ENCODE peak calls at places on chromosomes 11 and 22, in eight cellular contexts. One of them, this sample, is unnamed.

GRCh38 chr22:33918676-33919590 is 1.3 kb downstream of the LARGE1 start:
- DNase-seq in EH: peak
- DNase-seq in midbrain: no peak
- DNase-seq in A549: no peak
- DNase-seq in tibial nerve: no peak
- DNase-seq in naive thymus-derived CD8-positive, alpha-beta T cell: no peak
- DNase-seq in substantia nigra: no peak
- DNase-seq in amygdala: no peak
- DNase-seq in this sample: peak

GRCh38 chr11:12794556-12795230 is 120.5 kb downstream of the TEAD1 start:
- DNase-seq in A549: no peak
- DNase-seq in midbrain: no peak
- DNase-seq in substantia nigra: no peak
- DNase-seq in naive thymus-derived CD8-positive, alpha-beta T cell: no peak
- DNase-seq in EH: no peak
- DNase-seq in amygdala: no peak
- DNase-seq in tibial nerve: no peak
- DNase-seq in this sample: no peak

GRCh38 chr11:75996523-75997272 is 181.7 kb downstream of the UVRAG start:
- DNase-seq in EH: peak
- DNase-seq in A549: no peak
- DNase-seq in substantia nigra: no peak
- DNase-seq in tibial nerve: no peak
- DNase-seq in naive thymus-derived CD8-positive, alpha-beta T cell: no peak
- DNase-seq in midbrain: no peak
- DNase-seq in amygdala: no peak
- DNase-seq in this sample: no peak

GRCh38 chr11:121892131-121892681 is 223.8 kb downstream of the BLID start:
- DNase-seq in naive thymus-derived CD8-positive, alpha-beta T cell: no peak
- DNase-seq in amygdala: no peak
- DNase-seq in tibial nerve: no peak
- DNase-seq in A549: no peak
- DNase-seq in substantia nigra: no peak
- DNase-seq in midbrain: no peak
- DNase-seq in EH: peak
- DNase-seq in this sample: peak

GRCh38 chr11:96738311-96738710 is 348.5 kb downstream of the JRKL start:
- DNase-seq in naive thymus-derived CD8-positive, alpha-beta T cell: no peak
- DNase-seq in substantia nigra: no peak
- DNase-seq in EH: no peak
- DNase-seq in tibial nerve: no peak
- DNase-seq in amygdala: no peak
- DNase-seq in midbrain: no peak
- DNase-seq in A549: no peak
- DNase-seq in this sample: no peak

GRCh38 chr11:128506999-128507591 is 80.3 kb downstream of the ETS1 start:
- DNase-seq in substantia nigra: peak
- DNase-seq in naive thymus-derived CD8-positive, alpha-beta T cell: no peak
- DNase-seq in A549: peak
- DNase-seq in amygdala: no peak
- DNase-seq in midbrain: no peak
- DNase-seq in tibial nerve: peak
- DNase-seq in EH: peak
- DNase-seq in this sample: peak

GRCh38 chr11:106925245-106925644 is 93.0 kb downstream of the GUCY1A2 start:
- DNase-seq in tibial nerve: no peak
- DNase-seq in midbrain: no peak
- DNase-seq in amygdala: no peak
- DNase-seq in EH: peak
- DNase-seq in substantia nigra: no peak
- DNase-seq in A549: no peak
- DNase-seq in naive thymus-derived CD8-positive, alpha-beta T cell: no peak
- DNase-seq in this sample: no peak

GRCh38 chr22:45781941-45782340 is 110.3 kb downstream of the ATXN10 start:
- DNase-seq in substantia nigra: no peak
- DNase-seq in amygdala: no peak
- DNase-seq in EH: peak
- DNase-seq in A549: no peak
- DNase-seq in midbrain: no peak
- DNase-seq in naive thymus-derived CD8-positive, alpha-beta T cell: no peak
- DNase-seq in tibial nerve: no peak
- DNase-seq in this sample: no peak

GRCh38 chr11:36467913-36468312 is 42.2 kb downstream of the TRAF6 start:
- DNase-seq in amygdala: no peak
- DNase-seq in tibial nerve: no peak
- DNase-seq in A549: no peak
- DNase-seq in naive thymus-derived CD8-positive, alpha-beta T cell: no peak
- DNase-seq in substantia nigra: no peak
- DNase-seq in EH: no peak
- DNase-seq in midbrain: no peak
- DNase-seq in this sample: no peak

GRCh38 chr11:16987205-16987568 is 27.0 kb downstream of the PLEKHA7 start:
- DNase-seq in midbrain: no peak
- DNase-seq in tibial nerve: no peak
- DNase-seq in substantia nigra: no peak
- DNase-seq in naive thymus-derived CD8-positive, alpha-beta T cell: no peak
- DNase-seq in A549: no peak
- DNase-seq in EH: no peak
- DNase-seq in amygdala: no peak
- DNase-seq in this sample: no peak

GRCh38 chr22:27723150-27723549 is 78.4 kb downstream of the MN1 start:
- DNase-seq in substantia nigra: no peak
- DNase-seq in amygdala: no peak
- DNase-seq in EH: no peak
- DNase-seq in midbrain: no peak
- DNase-seq in naive thymus-derived CD8-positive, alpha-beta T cell: no peak
- DNase-seq in A549: no peak
- DNase-seq in tibial nerve: no peak
- DNase-seq in this sample: no peak

GRCh38 chr22:39360674-39361413 is 11.1 kb downstream of the SYNGR1 start:
- DNase-seq in naive thymus-derived CD8-positive, alpha-beta T cell: no peak
- DNase-seq in tibial nerve: no peak
- DNase-seq in A549: no peak
- DNase-seq in amygdala: no peak
- DNase-seq in midbrain: no peak
- DNase-seq in EH: peak
- DNase-seq in substantia nigra: no peak
- DNase-seq in this sample: no peak

GRCh38 chr22:43128928-43129424 is 14.2 kb downstream of the MCAT start:
- DNase-seq in midbrain: no peak
- DNase-seq in substantia nigra: no peak
- DNase-seq in naive thymus-derived CD8-positive, alpha-beta T cell: no peak
- DNase-seq in tibial nerve: no peak
- DNase-seq in EH: no peak
- DNase-seq in amygdala: no peak
- DNase-seq in A549: no peak
- DNase-seq in this sample: no peak

GRCh38 chr11:103541186-103541795 is 432.1 kb downstream of the DYNC2H1 start:
- DNase-seq in naive thymus-derived CD8-positive, alpha-beta T cell: peak
- DNase-seq in midbrain: no peak
- DNase-seq in EH: no peak
- DNase-seq in amygdala: no peak
- DNase-seq in A549: no peak
- DNase-seq in tibial nerve: no peak
- DNase-seq in substantia nigra: no peak
- DNase-seq in this sample: peak

GRCh38 chr22:39567135-39567946 is 3.2 kb upstream of the CACNA1I start:
- DNase-seq in naive thymus-derived CD8-positive, alpha-beta T cell: peak
- DNase-seq in tibial nerve: no peak
- DNase-seq in EH: no peak
- DNase-seq in midbrain: no peak
- DNase-seq in A549: no peak
- DNase-seq in amygdala: no peak
- DNase-seq in substantia nigra: no peak
- DNase-seq in this sample: no peak

GRCh38 chr22:46929689-46930225 is 167.3 kb downstream of the TBC1D22A start:
- DNase-seq in A549: no peak
- DNase-seq in amygdala: no peak
- DNase-seq in midbrain: no peak
- DNase-seq in substantia nigra: no peak
- DNase-seq in EH: no peak
- DNase-seq in tibial nerve: no peak
- DNase-seq in naive thymus-derived CD8-positive, alpha-beta T cell: no peak
- DNase-seq in this sample: no peak

GRCh38 chr11:13169709-13170108 is 107.9 kb upstream of the BMAL1 start:
- DNase-seq in substantia nigra: no peak
- DNase-seq in EH: peak
- DNase-seq in A549: no peak
- DNase-seq in midbrain: no peak
- DNase-seq in amygdala: no peak
- DNase-seq in naive thymus-derived CD8-positive, alpha-beta T cell: no peak
- DNase-seq in tibial nerve: no peak
- DNase-seq in this sample: no peak

GRCh38 chr11:17386331-17387084 is 2.0 kb downstream of the KCNJ11 start:
- DNase-seq in substantia nigra: peak
- DNase-seq in EH: peak
- DNase-seq in tibial nerve: no peak
- DNase-seq in A549: peak
- DNase-seq in naive thymus-derived CD8-positive, alpha-beta T cell: no peak
- DNase-seq in amygdala: peak
- DNase-seq in midbrain: peak
- DNase-seq in this sample: peak

GRCh38 chr22:23816552-23816976 is 22.2 kb downstream of the DERL3 start:
- DNase-seq in substantia nigra: no peak
- DNase-seq in A549: no peak
- DNase-seq in amygdala: no peak
- DNase-seq in EH: no peak
- DNase-seq in tibial nerve: no peak
- DNase-seq in midbrain: no peak
- DNase-seq in naive thymus-derived CD8-positive, alpha-beta T cell: no peak
- DNase-seq in this sample: no peak

GRCh38 chr22:30313527-30314385 is 13.0 kb downstream of the TBC1D10A start:
- DNase-seq in midbrain: no peak
- DNase-seq in A549: no peak
- DNase-seq in tibial nerve: no peak
- DNase-seq in naive thymus-derived CD8-positive, alpha-beta T cell: no peak
- DNase-seq in substantia nigra: no peak
- DNase-seq in amygdala: no peak
- DNase-seq in EH: no peak
- DNase-seq in this sample: no peak

GRCh38 chr11:13016415-13016814 is 7.3 kb downstream of the RASSF10 start:
- DNase-seq in EH: peak
- DNase-seq in naive thymus-derived CD8-positive, alpha-beta T cell: no peak
- DNase-seq in A549: no peak
- DNase-seq in substantia nigra: no peak
- DNase-seq in midbrain: no peak
- DNase-seq in amygdala: no peak
- DNase-seq in tibial nerve: no peak
- DNase-seq in this sample: peak

GRCh38 chr11:108135845-108136599 is 14.7 kb downstream of the ACAT1 start:
- DNase-seq in midbrain: no peak
- DNase-seq in naive thymus-derived CD8-positive, alpha-beta T cell: no peak
- DNase-seq in substantia nigra: no peak
- DNase-seq in amygdala: no peak
- DNase-seq in tibial nerve: no peak
- DNase-seq in EH: peak
- DNase-seq in A549: no peak
- DNase-seq in this sample: no peak

GRCh38 chr22:36467946-36468345 is 13.5 kb downstream of the TXN2 start:
- DNase-seq in A549: peak
- DNase-seq in amygdala: no peak
- DNase-seq in EH: peak
- DNase-seq in tibial nerve: no peak
- DNase-seq in midbrain: no peak
- DNase-seq in naive thymus-derived CD8-positive, alpha-beta T cell: no peak
- DNase-seq in substantia nigra: no peak
- DNase-seq in this sample: no peak

GRCh38 chr11:10918698-10919097 is 60.8 kb upstream of the ZBED5 start:
- DNase-seq in amygdala: no peak
- DNase-seq in substantia nigra: no peak
- DNase-seq in naive thymus-derived CD8-positive, alpha-beta T cell: no peak
- DNase-seq in EH: no peak
- DNase-seq in midbrain: no peak
- DNase-seq in A549: no peak
- DNase-seq in tibial nerve: no peak
- DNase-seq in this sample: no peak

GRCh38 chr11:109000531-109000930 is 335.7 kb downstream of the DDX10 start:
- DNase-seq in amygdala: no peak
- DNase-seq in A549: no peak
- DNase-seq in substantia nigra: no peak
- DNase-seq in EH: no peak
- DNase-seq in tibial nerve: no peak
- DNase-seq in midbrain: no peak
- DNase-seq in naive thymus-derived CD8-positive, alpha-beta T cell: no peak
- DNase-seq in this sample: no peak

GRCh38 chr11:111554532-111554931 is 14.0 kb downstream of the LAYN start:
- DNase-seq in EH: no peak
- DNase-seq in substantia nigra: no peak
- DNase-seq in amygdala: no peak
- DNase-seq in midbrain: no peak
- DNase-seq in naive thymus-derived CD8-positive, alpha-beta T cell: no peak
- DNase-seq in A549: no peak
- DNase-seq in tibial nerve: no peak
- DNase-seq in this sample: no peak

GRCh38 chr22:27372969-27373670 is 428.4 kb downstream of the MN1 start:
- DNase-seq in amygdala: no peak
- DNase-seq in midbrain: no peak
- DNase-seq in EH: no peak
- DNase-seq in tibial nerve: no peak
- DNase-seq in A549: no peak
- DNase-seq in substantia nigra: no peak
- DNase-seq in naive thymus-derived CD8-positive, alpha-beta T cell: no peak
- DNase-seq in this sample: peak

GRCh38 chr11:57399221-57399620 is 8.8 kb upstream of the PRG2 start:
- DNase-seq in substantia nigra: no peak
- DNase-seq in naive thymus-derived CD8-positive, alpha-beta T cell: no peak
- DNase-seq in tibial nerve: no peak
- DNase-seq in amygdala: no peak
- DNase-seq in midbrain: no peak
- DNase-seq in EH: no peak
- DNase-seq in A549: no peak
- DNase-seq in this sample: no peak

GRCh38 chr11:48107188-48107704 is 109.4 kb upstream of the OR4B1 start:
- DNase-seq in substantia nigra: peak
- DNase-seq in EH: peak
- DNase-seq in naive thymus-derived CD8-positive, alpha-beta T cell: no peak
- DNase-seq in amygdala: no peak
- DNase-seq in A549: no peak
- DNase-seq in tibial nerve: no peak
- DNase-seq in midbrain: peak
- DNase-seq in this sample: no peak

GRCh38 chr11:9755561-9755960 is 91.7 kb downstream of the SWAP70 start:
- DNase-seq in amygdala: no peak
- DNase-seq in EH: peak
- DNase-seq in tibial nerve: no peak
- DNase-seq in naive thymus-derived CD8-positive, alpha-beta T cell: no peak
- DNase-seq in A549: no peak
- DNase-seq in substantia nigra: no peak
- DNase-seq in midbrain: no peak
- DNase-seq in this sample: no peak

GRCh38 chr11:57568330-57568766 is 876 bp upstream of the UBE2L6 start:
- DNase-seq in EH: peak
- DNase-seq in midbrain: peak
- DNase-seq in naive thymus-derived CD8-positive, alpha-beta T cell: peak
- DNase-seq in tibial nerve: peak
- DNase-seq in substantia nigra: peak
- DNase-seq in amygdala: no peak
- DNase-seq in A549: no peak
- DNase-seq in this sample: peak

GRCh38 chr11:2609345-2609744 is 90.4 kb downstream of the KCNQ1OT1 start:
- DNase-seq in EH: no peak
- DNase-seq in A549: no peak
- DNase-seq in substantia nigra: no peak
- DNase-seq in naive thymus-derived CD8-positive, alpha-beta T cell: no peak
- DNase-seq in midbrain: no peak
- DNase-seq in amygdala: no peak
- DNase-seq in tibial nerve: no peak
- DNase-seq in this sample: no peak

GRCh38 chr11:134503104-134503503 is 91.1 kb upstream of the B3GAT1 start:
- DNase-seq in naive thymus-derived CD8-positive, alpha-beta T cell: no peak
- DNase-seq in substantia nigra: no peak
- DNase-seq in EH: no peak
- DNase-seq in midbrain: no peak
- DNase-seq in amygdala: no peak
- DNase-seq in A549: no peak
- DNase-seq in tibial nerve: no peak
- DNase-seq in this sample: no peak

GRCh38 chr11:132576706-132577105 is 955.6 kb downstream of the OPCML start:
- DNase-seq in tibial nerve: no peak
- DNase-seq in naive thymus-derived CD8-positive, alpha-beta T cell: no peak
- DNase-seq in EH: peak
- DNase-seq in amygdala: no peak
- DNase-seq in substantia nigra: no peak
- DNase-seq in midbrain: no peak
- DNase-seq in A549: no peak
- DNase-seq in this sample: peak